ENCODE peak calls at places on chromosomes 12 and 14, in four cellular contexts. One of them, this sample, is unnamed.

GRCh38 chr14:56334458-56334857 is 216.2 kb downstream of the PELI2 start:
- DNase-seq in K562: no peak
- DNase-seq in HepG2: no peak
- DNase-seq in GM12891: no peak
- DNase-seq in this sample: no peak

GRCh38 chr14:56004807-56005579 is 113.2 kb upstream of the PELI2 start:
- DNase-seq in GM12891: no peak
- DNase-seq in K562: no peak
- DNase-seq in HepG2: no peak
- DNase-seq in this sample: no peak

GRCh38 chr14:74476607-74477006 is 16.5 kb downstream of the NPC2 start:
- DNase-seq in GM12891: no peak
- DNase-seq in K562: no peak
- DNase-seq in HepG2: no peak
- DNase-seq in this sample: no peak

GRCh38 chr12:84912191-84913142 is at the start of gene SLC6A15:
- DNase-seq in K562: no peak
- DNase-seq in HepG2: no peak
- DNase-seq in GM12891: peak
- DNase-seq in this sample: peak

GRCh38 chr12:50006754-50007442 is 18.4 kb downstream of the RACGAP1 start:
- DNase-seq in HepG2: no peak
- DNase-seq in GM12891: no peak
- DNase-seq in K562: no peak
- DNase-seq in this sample: no peak

GRCh38 chr14:62661818-62662217 is 383.4 kb downstream of the KCNH5 start:
- DNase-seq in HepG2: no peak
- DNase-seq in K562: no peak
- DNase-seq in GM12891: no peak
- DNase-seq in this sample: no peak

GRCh38 chr14:50778757-50779483 is 52.0 kb downstream of the NIN start:
- DNase-seq in HepG2: no peak
- DNase-seq in K562: no peak
- DNase-seq in GM12891: no peak
- DNase-seq in this sample: no peak

GRCh38 chr12:17214910-17215309 is 608.9 kb upstream of the LMO3 start:
- DNase-seq in GM12891: no peak
- DNase-seq in K562: no peak
- DNase-seq in HepG2: no peak
- DNase-seq in this sample: no peak

GRCh38 chr12:27324452-27324999 is 8.1 kb upstream of the BMAL2 start:
- DNase-seq in HepG2: no peak
- DNase-seq in GM12891: no peak
- DNase-seq in K562: no peak
- DNase-seq in this sample: no peak

GRCh38 chr12:779745-780734 is 27.7 kb downstream of the WNK1 start:
- DNase-seq in GM12891: no peak
- DNase-seq in HepG2: peak
- DNase-seq in K562: no peak
- DNase-seq in this sample: no peak

GRCh38 chr14:58722433-58722832 is 84.7 kb downstream of the DACT1 start:
- DNase-seq in GM12891: no peak
- DNase-seq in HepG2: no peak
- DNase-seq in K562: no peak
- DNase-seq in this sample: no peak

GRCh38 chr12:42360747-42361403 is 34.9 kb downstream of the PPHLN1 start:
- DNase-seq in K562: no peak
- DNase-seq in HepG2: no peak
- DNase-seq in GM12891: no peak
- DNase-seq in this sample: no peak

GRCh38 chr14:24605435-24606190 is 3.9 kb downstream of the GZMH start:
- DNase-seq in K562: peak
- DNase-seq in HepG2: peak
- DNase-seq in GM12891: peak
- DNase-seq in this sample: peak

GRCh38 chr14:99755629-99756603 is 37.3 kb upstream of the EML1 start:
- DNase-seq in K562: no peak
- DNase-seq in GM12891: no peak
- DNase-seq in HepG2: peak
- DNase-seq in this sample: no peak

GRCh38 chr12:1732914-1733313 is 42.0 kb downstream of the ADIPOR2 start:
- DNase-seq in K562: no peak
- DNase-seq in GM12891: no peak
- DNase-seq in HepG2: peak
- DNase-seq in this sample: no peak

GRCh38 chr12:121294151-121294889 is 2.2 kb downstream of the CAMKK2 start:
- DNase-seq in GM12891: no peak
- DNase-seq in K562: no peak
- DNase-seq in HepG2: no peak
- DNase-seq in this sample: no peak

GRCh38 chr12:62211510-62211909 is 48.7 kb upstream of the USP15 start:
- DNase-seq in GM12891: no peak
- DNase-seq in K562: no peak
- DNase-seq in HepG2: no peak
- DNase-seq in this sample: no peak

GRCh38 chr12:12523229-12523628 is 39.4 kb downstream of the DUSP16 start:
- DNase-seq in K562: no peak
- DNase-seq in HepG2: no peak
- DNase-seq in GM12891: no peak
- DNase-seq in this sample: no peak

GRCh38 chr12:104285740-104286537 is 17.6 kb upstream of the EID3 start:
- DNase-seq in GM12891: no peak
- DNase-seq in K562: no peak
- DNase-seq in HepG2: no peak
- DNase-seq in this sample: no peak

GRCh38 chr12:50971946-50972345 is 19.6 kb downstream of the HIGD1C start:
- DNase-seq in K562: no peak
- DNase-seq in GM12891: no peak
- DNase-seq in HepG2: no peak
- DNase-seq in this sample: no peak

GRCh38 chr14:105309371-105309770 is 5.2 kb upstream of the PACS2 start:
- DNase-seq in K562: no peak
- DNase-seq in GM12891: no peak
- DNase-seq in HepG2: no peak
- DNase-seq in this sample: no peak

GRCh38 chr12:125125271-125125670 is 60.0 kb downstream of the AACS start:
- DNase-seq in HepG2: no peak
- DNase-seq in K562: no peak
- DNase-seq in GM12891: no peak
- DNase-seq in this sample: no peak

GRCh38 chr14:53470351-53471043 is 317.4 kb upstream of the DDHD1 start:
- DNase-seq in GM12891: no peak
- DNase-seq in K562: no peak
- DNase-seq in HepG2: peak
- DNase-seq in this sample: no peak

GRCh38 chr14:50835280-50835679 is 4.3 kb upstream of the NIN start:
- DNase-seq in K562: no peak
- DNase-seq in GM12891: no peak
- DNase-seq in HepG2: peak
- DNase-seq in this sample: no peak

DNA sequence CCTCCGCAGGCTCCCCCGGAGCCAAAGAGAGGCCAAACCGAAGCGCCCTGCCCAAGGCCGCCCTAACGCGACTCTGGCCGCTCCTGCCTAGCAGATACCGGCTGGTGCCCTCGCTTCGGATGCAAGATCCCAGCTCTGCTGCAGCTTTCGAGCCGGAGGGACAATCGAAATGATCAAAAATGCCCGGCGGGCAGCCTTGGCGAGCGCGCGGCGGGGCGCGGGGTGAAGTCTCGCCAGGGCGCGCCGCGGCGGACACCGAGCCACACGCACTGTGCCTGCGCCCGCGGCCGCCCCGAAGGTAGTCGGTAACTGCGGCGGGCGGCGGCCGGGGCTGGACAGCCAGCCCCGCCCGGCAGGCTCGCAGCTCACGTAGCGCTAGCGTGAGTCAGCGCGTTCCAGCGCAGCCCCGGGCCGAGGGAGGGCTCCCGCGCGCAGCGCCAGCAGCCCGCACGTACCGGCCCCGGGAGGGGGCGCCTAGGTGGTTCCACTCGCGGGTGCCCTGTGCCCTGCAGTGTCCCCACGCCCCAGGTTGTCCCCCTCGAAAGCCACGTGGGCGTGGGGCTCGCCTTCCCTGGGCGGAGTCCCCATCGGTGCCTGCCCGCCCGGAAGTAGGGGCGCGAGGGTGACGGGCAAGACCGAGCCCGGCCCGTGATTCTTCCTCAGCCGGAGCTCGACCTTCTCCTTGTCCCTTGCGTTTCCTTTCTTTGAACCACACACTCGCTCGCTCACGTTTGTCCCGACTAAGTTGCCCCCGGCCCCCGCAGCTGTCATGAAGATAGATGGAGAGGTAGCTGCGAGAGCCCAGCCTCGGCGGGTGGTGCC is 109.3 kb upstream of the EGLN3 start:
- DNase-seq in GM12891: peak
- DNase-seq in K562: peak
- DNase-seq in HepG2: peak
- DNase-seq in this sample: peak
- TF ChIP-seq POLR2AphosphoS5 in GM12891: no peak
- TF ChIP-seq POLR2AphosphoS5 in K562: peak
- TF ChIP-seq POLR2AphosphoS5 in HepG2: peak
- TF ChIP-seq POLR2AphosphoS5 in this sample: no peak

GRCh38 chr12:79690156-79690605 is 583 bp downstream of the PAWR start:
- DNase-seq in GM12891: no peak
- DNase-seq in K562: no peak
- DNase-seq in HepG2: peak
- DNase-seq in this sample: no peak
- TF ChIP-seq POLR2A in GM12891: no peak
- TF ChIP-seq POLR2A in K562: no peak
- TF ChIP-seq POLR2A in HepG2: no peak
- TF ChIP-seq POLR2A in this sample: no peak

DNA sequence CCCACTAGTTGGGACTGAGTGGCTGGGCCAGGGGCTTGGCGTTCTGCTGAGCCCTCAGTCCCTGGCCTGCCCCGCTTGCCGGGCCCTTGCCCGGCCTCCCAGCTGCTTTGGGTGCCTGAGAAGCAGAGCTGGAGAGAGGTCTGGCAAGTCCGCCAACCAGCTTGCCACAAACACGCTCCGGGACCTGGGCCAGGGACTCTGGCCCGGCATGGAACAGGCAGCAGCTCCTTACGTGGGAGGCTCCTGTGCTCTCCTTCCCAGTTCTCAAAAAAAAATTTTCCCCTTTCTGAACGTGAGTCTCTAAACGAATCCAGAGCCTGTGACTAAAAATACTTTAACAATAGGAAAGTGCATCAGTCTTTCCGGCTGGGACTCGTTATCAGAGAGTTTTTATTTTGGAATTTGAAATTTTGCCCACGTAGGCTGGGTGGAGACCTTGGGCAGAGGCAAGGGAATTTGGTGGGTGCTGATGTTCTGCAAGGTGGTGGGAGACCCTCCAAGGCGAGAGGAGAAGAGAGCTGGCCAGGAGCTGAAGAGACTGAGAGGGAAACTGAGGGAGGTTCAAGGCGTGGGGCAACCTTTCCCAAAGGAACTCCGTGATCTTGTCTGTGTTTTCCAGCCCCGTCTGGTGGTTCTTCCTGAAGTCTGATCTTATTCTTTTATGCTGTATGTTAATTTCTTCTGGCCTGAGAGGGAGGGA is 6.8 kb upstream of the NR4A1 start:
- DNase-seq in K562: no peak
- DNase-seq in HepG2: no peak
- DNase-seq in GM12891: no peak
- DNase-seq in this sample: no peak
- TF ChIP-seq TAF1 in K562: no peak
- TF ChIP-seq TAF1 in HepG2: no peak
- TF ChIP-seq TAF1 in GM12891: no peak
- TF ChIP-seq TAF1 in this sample: no peak

GRCh38 chr14:32110200-32110896 is 33.2 kb downstream of the ARHGAP5 start:
- DNase-seq in HepG2: no peak
- DNase-seq in K562: no peak
- DNase-seq in GM12891: no peak
- DNase-seq in this sample: no peak
- TF ChIP-seq POLR2AphosphoS5 in HepG2: no peak
- TF ChIP-seq POLR2AphosphoS5 in K562: no peak
- TF ChIP-seq POLR2AphosphoS5 in GM12891: no peak
- TF ChIP-seq POLR2AphosphoS5 in this sample: no peak